ENCODE peak calls at places on chromosomes 11 and 22, in seven cellular contexts. T, S, C, K, B, L and X are unnamed samples.

GRCh38 chr11:72234514-72234830 is 9.5 kb downstream of the PHOX2A start:
- DNase-seq in T (no peak), S (no peak), C (no peak), K (no peak), B (no peak), L (no peak), X (no peak)

GRCh38 chr22:42366815-42367581 is 65.2 kb downstream of the NFAM1 start:
- DNase-seq in T (no peak), S (no peak), C (no peak), K (no peak), B (no peak), L (peak), X (no peak)

GRCh38 chr11:34480339-34480738 is 33.3 kb downstream of the ELF5 start:
- DNase-seq in T (no peak), S (no peak), C (no peak), K (no peak), B (no peak), L (no peak), X (no peak)

GRCh38 chr11:30653606-30654005 is 67.5 kb upstream of the MPPED2 start:
- DNase-seq in T (no peak), S (no peak), C (no peak), K (no peak), B (no peak), L (no peak), X (no peak)

GRCh38 chr22:23092217-23092955 is 22.1 kb downstream of the GNAZ start:
- DNase-seq in T (no peak), S (no peak), C (no peak), K (no peak), B (no peak), L (no peak), X (no peak)

GRCh38 chr11:92948116-92948515 is 21.3 kb upstream of the MTNR1B start:
- DNase-seq in T (no peak), S (no peak), C (no peak), K (no peak), B (no peak), L (peak), X (no peak)

GRCh38 chr22:39932918-39933649 is 27.1 kb upstream of the TMA7B start:
- DNase-seq in T (no peak), S (no peak), C (peak), K (no peak), B (peak), L (peak), X (no peak)

GRCh38 chr11:45180888-45181594 is 34.6 kb downstream of the PRDM11 start:
- DNase-seq in T (no peak), S (no peak), C (peak), K (peak), B (peak), L (peak), X (no peak)

GRCh38 chr11:58058276-58059010 is 27.7 kb downstream of the OR6Q1 start:
- DNase-seq in T (no peak), S (no peak), C (no peak), K (peak), B (no peak), L (peak), X (no peak)

GRCh38 chr22:29744902-29745301 is 21.9 kb downstream of the ZMAT5 start:
- DNase-seq in T (no peak), S (peak), C (no peak), K (no peak), B (no peak), L (peak), X (no peak)

GRCh38 chr22:50191041-50191740 is 5.5 kb downstream of the TRABD start:
- DNase-seq in T (no peak), S (no peak), C (peak), K (no peak), B (no peak), L (peak), X (no peak)

GRCh38 chr22:47056361-47056760 is 293.9 kb downstream of the TBC1D22A start:
- DNase-seq in T (no peak), S (no peak), C (no peak), K (no peak), B (no peak), L (no peak), X (no peak)

GRCh38 chr22:47716890-47717615 is 954.6 kb downstream of the TBC1D22A start:
- DNase-seq in T (no peak), S (no peak), C (no peak), K (no peak), B (peak), L (no peak), X (no peak)

GRCh38 chr11:123202155-123202714 is 7.2 kb upstream of the CLMP start:
- DNase-seq in T (no peak), S (no peak), C (no peak), K (no peak), B (no peak), L (no peak), X (no peak)

GRCh38 chr11:134762248-134763029 is 350.4 kb upstream of the B3GAT1 start:
- DNase-seq in T (no peak), S (no peak), C (no peak), K (no peak), B (no peak), L (no peak), X (no peak)

GRCh38 chr11:12167098-12167999 is 57.0 kb downstream of the MICAL2 start:
- DNase-seq in T (peak), S (peak), C (no peak), K (no peak), B (peak), L (no peak), X (peak)

GRCh38 chr11:46202149-46202548 is 75.3 kb upstream of the CREB3L1 start:
- DNase-seq in T (no peak), S (no peak), C (no peak), K (no peak), B (no peak), L (no peak), X (no peak)

GRCh38 chr11:76962583-76963416 is 71.4 kb upstream of the B3GNT6 start:
- DNase-seq in T (no peak), S (no peak), C (no peak), K (no peak), B (no peak), L (peak), X (no peak)

GRCh38 chr11:126421243-126421642 is 65.8 kb downstream of the ST3GAL4 start:
- DNase-seq in T (no peak), S (no peak), C (no peak), K (no peak), B (no peak), L (no peak), X (no peak)

GRCh38 chr11:116176484-116177005 is 596.2 kb downstream of the BUD13 start:
- DNase-seq in T (no peak), S (no peak), C (no peak), K (no peak), B (no peak), L (no peak), X (no peak)

GRCh38 chr11:15663778-15664218 is 549.1 kb downstream of the INSC start:
- DNase-seq in T (no peak), S (no peak), C (no peak), K (no peak), B (peak), L (no peak), X (no peak)

GRCh38 chr11:16030664-16031063 is 325.7 kb downstream of the SOX6 start:
- DNase-seq in T (no peak), S (no peak), C (no peak), K (no peak), B (peak), L (no peak), X (no peak)

GRCh38 chr22:34812631-34813030 is 253.3 kb upstream of the ISX start:
- DNase-seq in T (no peak), S (no peak), C (no peak), K (no peak), B (peak), L (no peak), X (no peak)

GRCh38 chr22:50371101-50371648 is 28.0 kb downstream of the PPP6R2 start:
- DNase-seq in T (no peak), S (no peak), C (no peak), K (no peak), B (no peak), L (no peak), X (no peak)

GRCh38 chr22:29625090-29625825 is 21.8 kb downstream of the NF2 start:
- DNase-seq in T (no peak), S (peak), C (no peak), K (peak), B (peak), L (peak), X (peak)

GRCh38 chr11:76107946-76108345 is 98.4 kb downstream of the WNT11 start:
- DNase-seq in T (no peak), S (no peak), C (no peak), K (no peak), B (no peak), L (no peak), X (peak)

GRCh38 chr11:96001037-96001436 is 77.1 kb upstream of the MTMR2 start:
- DNase-seq in T (no peak), S (no peak), C (no peak), K (peak), B (no peak), L (peak), X (no peak)

GRCh38 chr11:135075740-135076139 is 663.7 kb upstream of the B3GAT1 start:
- DNase-seq in T (no peak), S (no peak), C (peak), K (peak), B (peak), L (peak), X (no peak)

GRCh38 chr11:76298255-76298654 is 82.7 kb downstream of the THAP12 start:
- DNase-seq in T (no peak), S (no peak), C (no peak), K (no peak), B (no peak), L (no peak), X (no peak)